ENCODE peak calls at places on chromosomes 11 and 22, in six cellular contexts. One of them, this sample, is unnamed.

GRCh38 chr22:24001314-24001713 is 3.9 kb downstream of the GSTT4 start:
- DNase-seq in dorsolateral prefrontal cortex: no peak
- DNase-seq in CD8-positive, alpha-beta memory T cell: no peak
- DNase-seq in small intestine: no peak
- DNase-seq in adipocyte: no peak
- DNase-seq in fibroblast of lung: no peak
- DNase-seq in this sample: no peak

GRCh38 chr11:119509969-119510401 is 87.0 kb upstream of the THY1 start:
- DNase-seq in dorsolateral prefrontal cortex: no peak
- DNase-seq in CD8-positive, alpha-beta memory T cell: no peak
- DNase-seq in small intestine: no peak
- DNase-seq in adipocyte: peak; percentile 83
- DNase-seq in fibroblast of lung: peak; percentile 88
- DNase-seq in this sample: no peak

GRCh38 chr11:13663631-13664071 is 4.8 kb upstream of the FAR1 start:
- DNase-seq in dorsolateral prefrontal cortex: no peak
- DNase-seq in CD8-positive, alpha-beta memory T cell: no peak
- DNase-seq in small intestine: no peak
- DNase-seq in adipocyte: no peak
- DNase-seq in fibroblast of lung: peak; percentile 22
- DNase-seq in this sample: no peak

GRCh38 chr22:27105142-27106025 is 448.0 kb downstream of the MIAT start:
- DNase-seq in dorsolateral prefrontal cortex: no peak
- DNase-seq in CD8-positive, alpha-beta memory T cell: no peak
- DNase-seq in small intestine: no peak
- DNase-seq in adipocyte: peak; percentile 91
- DNase-seq in fibroblast of lung: peak; percentile 62
- DNase-seq in this sample: peak; percentile 27

GRCh38 chr11:19428206-19429001 is 187.7 kb upstream of the E2F8 start:
- DNase-seq in dorsolateral prefrontal cortex: no peak
- DNase-seq in CD8-positive, alpha-beta memory T cell: no peak
- DNase-seq in small intestine: peak; percentile 57
- DNase-seq in adipocyte: no peak
- DNase-seq in fibroblast of lung: no peak
- DNase-seq in this sample: no peak

GRCh38 chr11:70068345-70068744 is 9.8 kb upstream of the ANO1 start:
- DNase-seq in dorsolateral prefrontal cortex: no peak
- DNase-seq in CD8-positive, alpha-beta memory T cell: no peak
- DNase-seq in small intestine: no peak
- DNase-seq in adipocyte: no peak
- DNase-seq in fibroblast of lung: no peak
- DNase-seq in this sample: no peak

GRCh38 chr22:36756746-36757607 is 18.9 kb downstream of the IFT27 start:
- DNase-seq in dorsolateral prefrontal cortex: no peak
- DNase-seq in CD8-positive, alpha-beta memory T cell: no peak
- DNase-seq in small intestine: no peak
- DNase-seq in adipocyte: no peak
- DNase-seq in fibroblast of lung: no peak
- DNase-seq in this sample: no peak

GRCh38 chr11:57476883-57477506 is 16.7 kb downstream of the RTN4RL2 start:
- DNase-seq in dorsolateral prefrontal cortex: no peak
- DNase-seq in CD8-positive, alpha-beta memory T cell: no peak
- DNase-seq in small intestine: peak; percentile 35
- DNase-seq in adipocyte: peak; percentile 54
- DNase-seq in fibroblast of lung: no peak
- DNase-seq in this sample: no peak

GRCh38 chr11:122365545-122366380 is 249.7 kb upstream of the BLID start:
- DNase-seq in dorsolateral prefrontal cortex: no peak
- DNase-seq in CD8-positive, alpha-beta memory T cell: no peak
- DNase-seq in small intestine: no peak
- DNase-seq in adipocyte: peak; percentile 28
- DNase-seq in fibroblast of lung: no peak
- DNase-seq in this sample: peak; percentile 8

GRCh38 chr11:69170704-69171103 is 15.0 kb downstream of the SMIM38 start:
- DNase-seq in dorsolateral prefrontal cortex: no peak
- DNase-seq in CD8-positive, alpha-beta memory T cell: no peak
- DNase-seq in small intestine: no peak
- DNase-seq in adipocyte: no peak
- DNase-seq in fibroblast of lung: no peak
- DNase-seq in this sample: no peak

GRCh38 chr22:42190274-42190673 is 59.7 kb upstream of the CYP2D6 start:
- DNase-seq in dorsolateral prefrontal cortex: no peak
- DNase-seq in CD8-positive, alpha-beta memory T cell: no peak
- DNase-seq in small intestine: no peak
- DNase-seq in adipocyte: no peak
- DNase-seq in fibroblast of lung: no peak
- DNase-seq in this sample: no peak

GRCh38 chr11:73323464-73323863 is 15.4 kb downstream of the ARHGEF17 start:
- DNase-seq in dorsolateral prefrontal cortex: no peak
- DNase-seq in CD8-positive, alpha-beta memory T cell: no peak
- DNase-seq in small intestine: no peak
- DNase-seq in adipocyte: peak; percentile 89
- DNase-seq in fibroblast of lung: peak; percentile 67
- DNase-seq in this sample: peak; percentile 76

GRCh38 chr22:23457586-23457985 is 122.5 kb downstream of the IGLL1 start:
- DNase-seq in dorsolateral prefrontal cortex: no peak
- DNase-seq in CD8-positive, alpha-beta memory T cell: no peak
- DNase-seq in small intestine: no peak
- DNase-seq in adipocyte: no peak
- DNase-seq in fibroblast of lung: no peak
- DNase-seq in this sample: no peak

GRCh38 chr11:126522606-126523005 is 167.1 kb downstream of the ST3GAL4 start:
- DNase-seq in dorsolateral prefrontal cortex: no peak
- DNase-seq in CD8-positive, alpha-beta memory T cell: no peak
- DNase-seq in small intestine: no peak
- DNase-seq in adipocyte: no peak
- DNase-seq in fibroblast of lung: no peak
- DNase-seq in this sample: no peak

GRCh38 chr11:16195659-16196058 is 160.7 kb downstream of the SOX6 start:
- DNase-seq in dorsolateral prefrontal cortex: no peak
- DNase-seq in CD8-positive, alpha-beta memory T cell: no peak
- DNase-seq in small intestine: no peak
- DNase-seq in adipocyte: peak; percentile 67
- DNase-seq in fibroblast of lung: peak; percentile 6
- DNase-seq in this sample: no peak

GRCh38 chr11:84899134-84899533 is 728.0 kb downstream of the DLG2 start:
- DNase-seq in dorsolateral prefrontal cortex: no peak
- DNase-seq in CD8-positive, alpha-beta memory T cell: no peak
- DNase-seq in small intestine: no peak
- DNase-seq in adipocyte: peak; percentile 51
- DNase-seq in fibroblast of lung: no peak
- DNase-seq in this sample: no peak

GRCh38 chr22:43090130-43090789 is 1.1 kb upstream of the TTLL1 start:
- DNase-seq in dorsolateral prefrontal cortex: peak; percentile 49
- DNase-seq in CD8-positive, alpha-beta memory T cell: peak; percentile 29
- DNase-seq in small intestine: peak; percentile 68
- DNase-seq in adipocyte: peak; percentile 64
- DNase-seq in fibroblast of lung: peak; percentile 86
- DNase-seq in this sample: peak; percentile 52

GRCh38 chr11:19738124-19738523 is 25.5 kb downstream of the NAV2 start:
- DNase-seq in dorsolateral prefrontal cortex: no peak
- DNase-seq in CD8-positive, alpha-beta memory T cell: no peak
- DNase-seq in small intestine: no peak
- DNase-seq in adipocyte: no peak
- DNase-seq in fibroblast of lung: no peak
- DNase-seq in this sample: no peak

GRCh38 chr11:74154621-74155281 is 16.1 kb downstream of the C2CD3 start:
- DNase-seq in dorsolateral prefrontal cortex: no peak
- DNase-seq in CD8-positive, alpha-beta memory T cell: no peak
- DNase-seq in small intestine: no peak
- DNase-seq in adipocyte: peak; percentile 19
- DNase-seq in fibroblast of lung: peak; percentile 28
- DNase-seq in this sample: peak; percentile 48

GRCh38 chr22:28544431-28544868 is 135.2 kb downstream of the TTC28 start:
- DNase-seq in dorsolateral prefrontal cortex: no peak
- DNase-seq in CD8-positive, alpha-beta memory T cell: no peak
- DNase-seq in small intestine: no peak
- DNase-seq in adipocyte: no peak
- DNase-seq in fibroblast of lung: no peak
- DNase-seq in this sample: no peak

GRCh38 chr22:25359601-25360261 is 140.3 kb downstream of the CRYBB2 start:
- DNase-seq in dorsolateral prefrontal cortex: no peak
- DNase-seq in CD8-positive, alpha-beta memory T cell: no peak
- DNase-seq in small intestine: no peak
- DNase-seq in adipocyte: no peak
- DNase-seq in fibroblast of lung: no peak
- DNase-seq in this sample: no peak

GRCh38 chr11:121053244-121053643 is 29.3 kb downstream of the TBCEL start:
- DNase-seq in dorsolateral prefrontal cortex: no peak
- DNase-seq in CD8-positive, alpha-beta memory T cell: no peak
- DNase-seq in small intestine: no peak
- DNase-seq in adipocyte: no peak
- DNase-seq in fibroblast of lung: no peak
- DNase-seq in this sample: no peak
- H3K27me3 ChIP-seq in dorsolateral prefrontal cortex: no peaks in the 10 kb centered on the region
- H3K27me3 ChIP-seq in CD8-positive, alpha-beta memory T cell: no peaks in the 10 kb centered on the region
- H3K27me3 ChIP-seq in small intestine: no peaks in the 10 kb centered on the region
- H3K27me3 ChIP-seq in adipocyte: no peaks in the 10 kb centered on the region
- H3K27me3 ChIP-seq in fibroblast of lung: no peaks in the 10 kb centered on the region
- H3K27me3 ChIP-seq in this sample: no peaks in the 10 kb centered on the region

GRCh38 chr11:124722176-124722575 is 17.6 kb upstream of the NRGN start:
- DNase-seq in dorsolateral prefrontal cortex: no peak
- DNase-seq in CD8-positive, alpha-beta memory T cell: no peak
- DNase-seq in small intestine: no peak
- DNase-seq in adipocyte: no peak
- DNase-seq in fibroblast of lung: no peak
- DNase-seq in this sample: no peak
- H3K27me3 ChIP-seq in dorsolateral prefrontal cortex: no peaks in the 10 kb centered on the region
- H3K27me3 ChIP-seq in CD8-positive, alpha-beta memory T cell: peaks cover 13% of the 10 kb centered on the region
- H3K27me3 ChIP-seq in small intestine: peaks cover 15% of the 10 kb centered on the region
- H3K27me3 ChIP-seq in adipocyte: peaks cover 82% of the 10 kb centered on the region
- H3K27me3 ChIP-seq in fibroblast of lung: peaks cover 52% of the 10 kb centered on the region
- H3K27me3 ChIP-seq in this sample: no peaks in the 10 kb centered on the region

GRCh38 chr11:61745796-61746653 is 6.4 kb upstream of the MYRF start:
- DNase-seq in dorsolateral prefrontal cortex: no peak
- DNase-seq in CD8-positive, alpha-beta memory T cell: no peak
- DNase-seq in small intestine: no peak
- DNase-seq in adipocyte: no peak
- DNase-seq in fibroblast of lung: no peak
- DNase-seq in this sample: peak; percentile 25
- H3K27me3 ChIP-seq in dorsolateral prefrontal cortex: no peaks in the 10 kb centered on the region
- H3K27me3 ChIP-seq in CD8-positive, alpha-beta memory T cell: peaks cover 7% of the 10 kb centered on the region
- H3K27me3 ChIP-seq in small intestine: no peaks in the 10 kb centered on the region
- H3K27me3 ChIP-seq in adipocyte: peaks cover 6% of the 10 kb centered on the region
- H3K27me3 ChIP-seq in fibroblast of lung: no peaks in the 10 kb centered on the region
- H3K27me3 ChIP-seq in this sample: no peaks in the 10 kb centered on the region

GRCh38 chr11:17716807-17717206 is 2.6 kb upstream of the MYOD1 start:
- DNase-seq in dorsolateral prefrontal cortex: no peak
- DNase-seq in CD8-positive, alpha-beta memory T cell: no peak
- DNase-seq in small intestine: no peak
- DNase-seq in adipocyte: no peak
- DNase-seq in fibroblast of lung: no peak
- DNase-seq in this sample: no peak
- H3K27me3 ChIP-seq in dorsolateral prefrontal cortex: peaks cover 28% of the 10 kb centered on the region
- H3K27me3 ChIP-seq in CD8-positive, alpha-beta memory T cell: no peaks in the 10 kb centered on the region
- H3K27me3 ChIP-seq in small intestine: peaks cover 33% of the 10 kb centered on the region
- H3K27me3 ChIP-seq in adipocyte: peaks cover 78% of the 10 kb centered on the region
- H3K27me3 ChIP-seq in fibroblast of lung: peaks cover 44% of the 10 kb centered on the region
- H3K27me3 ChIP-seq in this sample: peaks cover 24% of the 10 kb centered on the region

GRCh38 chr22:46449116-46449691 is 88.2 kb downstream of the CELSR1 start:
- DNase-seq in dorsolateral prefrontal cortex: no peak
- DNase-seq in CD8-positive, alpha-beta memory T cell: no peak
- DNase-seq in small intestine: no peak
- DNase-seq in adipocyte: no peak
- DNase-seq in fibroblast of lung: no peak
- DNase-seq in this sample: no peak
- H3K27me3 ChIP-seq in dorsolateral prefrontal cortex: no peaks in the 10 kb centered on the region
- H3K27me3 ChIP-seq in CD8-positive, alpha-beta memory T cell: no peaks in the 10 kb centered on the region
- H3K27me3 ChIP-seq in small intestine: no peaks in the 10 kb centered on the region
- H3K27me3 ChIP-seq in adipocyte: peaks cover 74% of the 10 kb centered on the region
- H3K27me3 ChIP-seq in fibroblast of lung: peaks cover 2% of the 10 kb centered on the region
- H3K27me3 ChIP-seq in this sample: no peaks in the 10 kb centered on the region